ENCODE peak calls at places on chromosomes 7 and 10, in eight cellular contexts. One of them, this sample, is unnamed.
A peak's percentile ranks its signal among the peaks of the same experiment; 100 is the strongest.

GRCh38 chr7:103117465-103117864 is 31.4 kb downstream of the NAPEPLD start:
- DNase-seq in hepatocyte: no peak
- DNase-seq in OCI-LY7: no peak
- DNase-seq in Panc1: no peak
- DNase-seq in A549: no peak
- DNase-seq in upper lobe of right lung: no peak
- DNase-seq in CD8-positive, alpha-beta T cell: no peak
- DNase-seq in left ventricle myocardium inferior: no peak
- DNase-seq in this sample: no peak

GRCh38 chr7:8719102-8719501 is 285.7 kb downstream of the NXPH1 start:
- DNase-seq in hepatocyte: no peak
- DNase-seq in OCI-LY7: no peak
- DNase-seq in Panc1: no peak
- DNase-seq in A549: no peak
- DNase-seq in upper lobe of right lung: no peak
- DNase-seq in CD8-positive, alpha-beta T cell: no peak
- DNase-seq in left ventricle myocardium inferior: no peak
- DNase-seq in this sample: peak; percentile 32

GRCh38 chr10:95505641-95506040 is 55.5 kb downstream of the SORBS1 start:
- DNase-seq in hepatocyte: no peak
- DNase-seq in OCI-LY7: no peak
- DNase-seq in Panc1: no peak
- DNase-seq in A549: no peak
- DNase-seq in upper lobe of right lung: no peak
- DNase-seq in CD8-positive, alpha-beta T cell: no peak
- DNase-seq in left ventricle myocardium inferior: no peak
- DNase-seq in this sample: no peak

GRCh38 chr10:1651280-1651975 is 85.9 kb downstream of the ADARB2 start:
- DNase-seq in hepatocyte: no peak
- DNase-seq in OCI-LY7: no peak
- DNase-seq in Panc1: no peak
- DNase-seq in A549: no peak
- DNase-seq in upper lobe of right lung: peak; percentile 43
- DNase-seq in CD8-positive, alpha-beta T cell: no peak
- DNase-seq in left ventricle myocardium inferior: no peak
- DNase-seq in this sample: no peak

GRCh38 chr10:25805986-25806385 is 128.0 kb upstream of the MYO3A start:
- DNase-seq in hepatocyte: no peak
- DNase-seq in OCI-LY7: no peak
- DNase-seq in Panc1: no peak
- DNase-seq in A549: no peak
- DNase-seq in upper lobe of right lung: no peak
- DNase-seq in CD8-positive, alpha-beta T cell: no peak
- DNase-seq in left ventricle myocardium inferior: no peak
- DNase-seq in this sample: no peak

GRCh38 chr10:51422311-51423120 is 276.9 kb downstream of the CSTF2T start:
- DNase-seq in hepatocyte: peak; percentile 71
- DNase-seq in OCI-LY7: peak; percentile 23
- DNase-seq in Panc1: peak; percentile 12
- DNase-seq in A549: peak; percentile 26
- DNase-seq in upper lobe of right lung: no peak
- DNase-seq in CD8-positive, alpha-beta T cell: peak; percentile 14
- DNase-seq in left ventricle myocardium inferior: peak; percentile 31
- DNase-seq in this sample: peak; percentile 48

GRCh38 chr7:151491859-151492258 is 27.8 kb downstream of the RHEB start:
- DNase-seq in hepatocyte: peak; percentile 30
- DNase-seq in OCI-LY7: no peak
- DNase-seq in Panc1: peak; percentile 27
- DNase-seq in A549: peak; percentile 88
- DNase-seq in upper lobe of right lung: no peak
- DNase-seq in CD8-positive, alpha-beta T cell: no peak
- DNase-seq in left ventricle myocardium inferior: no peak
- DNase-seq in this sample: no peak

GRCh38 chr7:152924826-152925411 is 165.4 kb downstream of the ACTR3B start:
- DNase-seq in hepatocyte: no peak
- DNase-seq in OCI-LY7: no peak
- DNase-seq in Panc1: no peak
- DNase-seq in A549: no peak
- DNase-seq in upper lobe of right lung: no peak
- DNase-seq in CD8-positive, alpha-beta T cell: no peak
- DNase-seq in left ventricle myocardium inferior: no peak
- DNase-seq in this sample: no peak

GRCh38 chr7:141702047-141702567 is at the start of gene DENND11:
- DNase-seq in hepatocyte: peak; percentile 83
- DNase-seq in OCI-LY7: peak; percentile 27
- DNase-seq in Panc1: no peak
- DNase-seq in A549: no peak
- DNase-seq in upper lobe of right lung: peak; percentile 81
- DNase-seq in CD8-positive, alpha-beta T cell: peak; percentile 43
- DNase-seq in left ventricle myocardium inferior: peak; percentile 56
- DNase-seq in this sample: peak; percentile 71

GRCh38 chr7:114789942-114790341 is 132.0 kb upstream of the MDFIC start:
- DNase-seq in hepatocyte: no peak
- DNase-seq in OCI-LY7: no peak
- DNase-seq in Panc1: no peak
- DNase-seq in A549: no peak
- DNase-seq in upper lobe of right lung: no peak
- DNase-seq in CD8-positive, alpha-beta T cell: no peak
- DNase-seq in left ventricle myocardium inferior: no peak
- DNase-seq in this sample: no peak

GRCh38 chr7:116265881-116266280 is 55.5 kb downstream of the TES start:
- DNase-seq in hepatocyte: no peak
- DNase-seq in OCI-LY7: no peak
- DNase-seq in Panc1: no peak
- DNase-seq in A549: no peak
- DNase-seq in upper lobe of right lung: no peak
- DNase-seq in CD8-positive, alpha-beta T cell: no peak
- DNase-seq in left ventricle myocardium inferior: no peak
- DNase-seq in this sample: no peak

GRCh38 chr7:55423277-55423711 is 58.2 kb downstream of the LANCL2 start:
- DNase-seq in hepatocyte: no peak
- DNase-seq in OCI-LY7: no peak
- DNase-seq in Panc1: no peak
- DNase-seq in A549: no peak
- DNase-seq in upper lobe of right lung: no peak
- DNase-seq in CD8-positive, alpha-beta T cell: no peak
- DNase-seq in left ventricle myocardium inferior: no peak
- DNase-seq in this sample: no peak

GRCh38 chr10:123249894-123250293 is 95.7 kb downstream of the BUB3 start:
- DNase-seq in hepatocyte: no peak
- DNase-seq in OCI-LY7: no peak
- DNase-seq in Panc1: no peak
- DNase-seq in A549: no peak
- DNase-seq in upper lobe of right lung: no peak
- DNase-seq in CD8-positive, alpha-beta T cell: no peak
- DNase-seq in left ventricle myocardium inferior: no peak
- DNase-seq in this sample: no peak

GRCh38 chr7:152735443-152736004 is 24.0 kb upstream of the ACTR3B start:
- DNase-seq in hepatocyte: peak; percentile 28
- DNase-seq in OCI-LY7: no peak
- DNase-seq in Panc1: no peak
- DNase-seq in A549: no peak
- DNase-seq in upper lobe of right lung: no peak
- DNase-seq in CD8-positive, alpha-beta T cell: no peak
- DNase-seq in left ventricle myocardium inferior: no peak
- DNase-seq in this sample: no peak

GRCh38 chr10:26359670-26360069 is 78.5 kb upstream of the APBB1IP start:
- DNase-seq in hepatocyte: no peak
- DNase-seq in OCI-LY7: no peak
- DNase-seq in Panc1: no peak
- DNase-seq in A549: no peak
- DNase-seq in upper lobe of right lung: no peak
- DNase-seq in CD8-positive, alpha-beta T cell: no peak
- DNase-seq in left ventricle myocardium inferior: no peak
- DNase-seq in this sample: no peak

GRCh38 chr7:146116452-146117219 is at the start of gene CNTNAP2:
- DNase-seq in hepatocyte: peak; percentile 52
- DNase-seq in OCI-LY7: no peak
- DNase-seq in Panc1: no peak
- DNase-seq in A549: no peak
- DNase-seq in upper lobe of right lung: no peak
- DNase-seq in CD8-positive, alpha-beta T cell: no peak
- DNase-seq in left ventricle myocardium inferior: peak; percentile 19
- DNase-seq in this sample: no peak

GRCh38 chr10:29671968-29672367 is 37.2 kb upstream of the SVIL start:
- DNase-seq in hepatocyte: no peak
- DNase-seq in OCI-LY7: no peak
- DNase-seq in Panc1: no peak
- DNase-seq in A549: no peak
- DNase-seq in upper lobe of right lung: no peak
- DNase-seq in CD8-positive, alpha-beta T cell: no peak
- DNase-seq in left ventricle myocardium inferior: no peak
- DNase-seq in this sample: no peak

GRCh38 chr10:29668628-29669027 is 33.9 kb upstream of the SVIL start:
- DNase-seq in hepatocyte: no peak
- DNase-seq in OCI-LY7: no peak
- DNase-seq in Panc1: no peak
- DNase-seq in A549: peak; percentile 30
- DNase-seq in upper lobe of right lung: no peak
- DNase-seq in CD8-positive, alpha-beta T cell: no peak
- DNase-seq in left ventricle myocardium inferior: no peak
- DNase-seq in this sample: no peak

GRCh38 chr10:29667191-29667590 is 32.4 kb upstream of the SVIL start:
- DNase-seq in hepatocyte: no peak
- DNase-seq in OCI-LY7: no peak
- DNase-seq in Panc1: no peak
- DNase-seq in A549: no peak
- DNase-seq in upper lobe of right lung: no peak
- DNase-seq in CD8-positive, alpha-beta T cell: no peak
- DNase-seq in left ventricle myocardium inferior: no peak
- DNase-seq in this sample: no peak

GRCh38 chr10:29666201-29666600 is 31.4 kb upstream of the SVIL start:
- DNase-seq in hepatocyte: no peak
- DNase-seq in OCI-LY7: no peak
- DNase-seq in Panc1: no peak
- DNase-seq in A549: no peak
- DNase-seq in upper lobe of right lung: no peak
- DNase-seq in CD8-positive, alpha-beta T cell: no peak
- DNase-seq in left ventricle myocardium inferior: no peak
- DNase-seq in this sample: no peak

DNA sequence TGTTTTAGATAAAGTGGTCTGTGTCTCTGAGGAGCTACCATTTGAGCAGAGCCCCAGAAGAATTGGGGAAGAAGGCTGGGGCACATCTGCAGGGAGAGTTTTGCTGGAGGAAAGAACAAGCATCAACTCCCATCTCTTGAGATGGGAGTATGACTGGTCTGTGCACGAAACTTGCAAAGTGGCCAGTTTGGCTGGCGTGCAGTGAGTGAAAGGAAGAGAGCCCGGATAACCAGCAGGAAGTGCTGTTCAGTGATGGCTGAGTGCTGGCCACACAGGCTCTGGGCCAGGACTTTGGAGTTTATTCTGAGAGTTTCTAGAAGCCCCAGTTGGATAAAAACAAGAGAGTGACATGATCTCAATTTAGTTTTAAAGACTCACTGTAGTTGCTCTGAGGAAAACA is 34.4 kb upstream of the SVIL start:
- DNase-seq in hepatocyte: no peak
- DNase-seq in OCI-LY7: no peak
- DNase-seq in Panc1: no peak
- DNase-seq in A549: no peak
- DNase-seq in upper lobe of right lung: no peak
- DNase-seq in CD8-positive, alpha-beta T cell: no peak
- DNase-seq in left ventricle myocardium inferior: peak; percentile 64
- DNase-seq in this sample: no peak
- TF ChIP-seq CTCF in hepatocyte: no peak
- TF ChIP-seq CTCF in OCI-LY7: no peak
- TF ChIP-seq CTCF in Panc1: no peak
- TF ChIP-seq CTCF in A549: no peak
- TF ChIP-seq CTCF in upper lobe of right lung: no peak
- TF ChIP-seq CTCF in CD8-positive, alpha-beta T cell: no peak
- TF ChIP-seq CTCF in left ventricle myocardium inferior: no peak
- TF ChIP-seq CTCF in this sample: no peak

GRCh38 chr10:21719502-21719901 is 185.5 kb downstream of the MLLT10 start:
- DNase-seq in hepatocyte: no peak
- DNase-seq in OCI-LY7: no peak
- DNase-seq in Panc1: no peak
- DNase-seq in A549: no peak
- DNase-seq in upper lobe of right lung: no peak
- DNase-seq in CD8-positive, alpha-beta T cell: no peak
- DNase-seq in left ventricle myocardium inferior: no peak
- DNase-seq in this sample: no peak
- H3K27ac ChIP-seq in hepatocyte: no peak overlapping the region
- H3K27ac ChIP-seq in OCI-LY7: no peak overlapping the region
- H3K27ac ChIP-seq in Panc1: peak overlapping the region; percentile 39
- H3K27ac ChIP-seq in A549: no peak overlapping the region
- H3K27ac ChIP-seq in upper lobe of right lung: no peak overlapping the region
- H3K27ac ChIP-seq in CD8-positive, alpha-beta T cell: no peak overlapping the region
- H3K27ac ChIP-seq in left ventricle myocardium inferior: no peak overlapping the region
- H3K27ac ChIP-seq in this sample: no peak overlapping the region

DNA sequence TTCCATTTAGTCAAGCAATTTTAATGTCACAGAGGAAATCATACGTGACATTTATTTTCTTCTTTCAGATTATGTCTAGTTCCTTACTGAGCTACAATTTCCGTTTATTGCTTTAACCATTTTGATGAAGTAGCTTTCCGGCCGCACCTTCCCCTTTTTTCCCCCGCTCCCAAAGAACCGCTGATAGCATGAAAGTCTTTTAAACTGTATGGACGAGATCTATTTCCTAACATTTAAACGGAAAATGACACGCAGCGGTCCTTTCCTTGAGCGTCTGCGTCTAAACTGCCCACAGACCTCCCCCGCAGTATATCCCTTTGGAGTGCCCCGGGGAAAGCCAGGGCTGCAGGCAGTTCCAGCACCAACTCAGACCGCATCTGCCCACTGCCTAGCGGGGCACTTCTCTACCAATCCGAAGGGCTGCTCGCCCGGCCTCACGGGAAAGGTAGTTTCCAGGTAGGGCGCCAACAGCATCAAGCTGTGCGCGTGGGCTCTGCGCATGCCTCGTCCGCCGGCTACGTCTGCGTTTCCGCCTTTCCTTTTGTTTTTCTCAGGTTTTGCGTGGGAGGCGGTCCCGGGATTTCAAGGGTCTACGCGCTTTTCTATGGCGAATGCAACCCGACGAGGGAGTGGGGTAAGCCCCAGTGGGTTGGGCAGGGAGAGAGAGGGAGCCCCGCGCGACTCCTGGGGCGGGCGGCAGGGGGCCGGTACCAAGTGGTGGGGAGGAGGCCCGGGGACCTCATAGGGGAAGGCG is at the start of gene ZNF33A:
- DNase-seq in hepatocyte: peak; percentile 97
- DNase-seq in OCI-LY7: peak; percentile 96
- DNase-seq in Panc1: peak; percentile 43
- DNase-seq in A549: peak; percentile 96
- DNase-seq in upper lobe of right lung: peak; percentile 96
- DNase-seq in CD8-positive, alpha-beta T cell: peak; percentile 83
- DNase-seq in left ventricle myocardium inferior: peak; percentile 87
- DNase-seq in this sample: peak; percentile 95
- TF ChIP-seq CTCF in hepatocyte: peak; percentile 4
- TF ChIP-seq CTCF in OCI-LY7: no peak
- TF ChIP-seq CTCF in Panc1: no peak
- TF ChIP-seq CTCF in A549: no peak
- TF ChIP-seq CTCF in upper lobe of right lung: no peak
- TF ChIP-seq CTCF in CD8-positive, alpha-beta T cell: no peak
- TF ChIP-seq CTCF in left ventricle myocardium inferior: no peak
- TF ChIP-seq CTCF in this sample: no peak

DNA sequence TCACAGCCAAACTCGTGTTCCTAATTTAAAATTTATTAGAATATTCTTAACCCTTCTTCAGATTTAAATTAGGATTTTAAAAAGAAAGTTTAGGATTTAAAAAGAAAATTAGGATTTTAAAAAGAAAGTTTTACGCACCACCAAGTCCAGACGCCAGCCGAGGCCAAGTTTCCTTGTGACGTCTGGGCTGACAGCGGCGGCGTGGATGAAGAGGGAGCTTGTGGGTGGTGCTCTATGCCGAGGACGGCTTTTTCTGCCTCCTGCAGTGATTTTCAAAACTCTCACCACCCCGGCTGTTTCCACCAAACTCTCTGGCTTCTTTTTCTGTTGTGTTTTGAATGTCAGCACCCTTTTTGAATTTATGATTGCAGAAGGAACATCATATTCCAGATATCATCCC is 252.9 kb downstream of the DNAJB6 start:
- DNase-seq in hepatocyte: no peak
- DNase-seq in OCI-LY7: no peak
- DNase-seq in Panc1: no peak
- DNase-seq in A549: no peak
- DNase-seq in upper lobe of right lung: no peak
- DNase-seq in CD8-positive, alpha-beta T cell: no peak
- DNase-seq in left ventricle myocardium inferior: no peak
- DNase-seq in this sample: no peak
- H3K27ac ChIP-seq in hepatocyte: no peak overlapping the region
- H3K27ac ChIP-seq in OCI-LY7: no peak overlapping the region
- H3K27ac ChIP-seq in Panc1: no peak overlapping the region
- H3K27ac ChIP-seq in A549: no peak overlapping the region
- H3K27ac ChIP-seq in upper lobe of right lung: no peak overlapping the region
- H3K27ac ChIP-seq in CD8-positive, alpha-beta T cell: no peak overlapping the region
- H3K27ac ChIP-seq in left ventricle myocardium inferior: no peak overlapping the region
- H3K27ac ChIP-seq in this sample: no peak overlapping the region